ENCODE peak calls at places on chromosome 7, in seven cellular contexts. F is IMR-90, U is neuronal stem cell, Z is fibroblast of lung, S is GM23338, B is PC-3, L is PC-9. M is an unnamed sample.

GRCh38 chr7:77791336-77791735 is 6.9 kb downstream of the TMEM60 start:
- DNase-seq in F (no peak), U (no peak), Z (no peak), S (no peak), B (peak; percentile 32), L (no peak), M (no peak)

GRCh38 chr7:17830206-17830605 is 110.1 kb downstream of the SNX13 start:
- DNase-seq in F (no peak), U (no peak), Z (peak; percentile 56), S (no peak), B (no peak), L (no peak), M (no peak)

GRCh38 chr7:124071843-124072242 is 39.0 kb upstream of the TMEM229A start:
- DNase-seq in F (no peak), U (no peak), Z (peak; percentile 22), S (no peak), B (peak; percentile 38), L (no peak), M (no peak)

GRCh38 chr7:142553216-142553615 is 196.1 kb upstream of the PRSS1 start:
- DNase-seq in F (no peak), U (no peak), Z (no peak), S (no peak), B (peak; percentile 32), L (peak; percentile 37), M (peak; percentile 30)

GRCh38 chr7:27176343-27176731 is 2.2 kb upstream of the HOXA10 start:
- DNase-seq in F (no peak), U (no peak), Z (no peak), S (peak; percentile 12), B (no peak), L (no peak), M (no peak)

GRCh38 chr7:35727571-35727970 is 32.6 kb upstream of the HERPUD2 start:
- DNase-seq in F (no peak), U (no peak), Z (no peak), S (no peak), B (no peak), L (no peak), M (no peak)

GRCh38 chr7:43700059-43700501 is 29.2 kb downstream of the COA1 start:
- DNase-seq in F (peak; percentile 82), U (peak; percentile 9), Z (peak; percentile 89), S (peak; percentile 43), B (peak; percentile 80), L (no peak), M (peak; percentile 63)

GRCh38 chr7:32257632-32258031 is 187.4 kb upstream of the PDE1C start:
- DNase-seq in F (no peak), U (no peak), Z (no peak), S (no peak), B (no peak), L (no peak), M (no peak)

GRCh38 chr7:18610331-18610948 is 114.9 kb downstream of the HDAC9 start:
- DNase-seq in F (peak; percentile 28), U (peak; percentile 32), Z (peak; percentile 43), S (peak; percentile 84), B (peak; percentile 60), L (peak; percentile 7), M (peak; percentile 2)

GRCh38 chr7:81439591-81439990 is 330.3 kb downstream of the HGF start:
- DNase-seq in F (peak; percentile 34), U (no peak), Z (peak; percentile 29), S (no peak), B (no peak), L (no peak), M (no peak)

GRCh38 chr7:107874605-107875446 is 16.2 kb upstream of the DLD start:
- DNase-seq in F (peak; percentile 67), U (peak; percentile 33), Z (peak; percentile 69), S (peak; percentile 72), B (peak; percentile 75), L (peak; percentile 33), M (peak; percentile 32)

GRCh38 chr7:76071316-76072242 is 23.7 kb downstream of the MDH2 start:
- DNase-seq in F (peak; percentile 44), U (no peak), Z (peak; percentile 80), S (no peak), B (no peak), L (no peak), M (no peak)

GRCh38 chr7:128755816-128756476 is 16.8 kb downstream of the CALU start:
- DNase-seq in F (peak; percentile 96), U (no peak), Z (peak; percentile 92), S (no peak), B (no peak), L (no peak), M (peak; percentile 91)

GRCh38 chr7:70857793-70858545 is 274.0 kb upstream of the GALNT17 start:
- DNase-seq in F (no peak), U (no peak), Z (no peak), S (peak; percentile 87), B (no peak), L (no peak), M (no peak)
- H3K4me3 ChIP-seq in F (no peak overlapping the region), U (no peak overlapping the region), Z (no peak overlapping the region), S (no peak overlapping the region), B (no peak overlapping the region), L (no peak overlapping the region), M (no peak overlapping the region)

GRCh38 chr7:54678763-54679396 is 80.1 kb downstream of the SEC61G start:
- DNase-seq in F (no peak), U (no peak), Z (no peak), S (no peak), B (peak; percentile 20), L (no peak), M (no peak)
- H3K4me2 ChIP-seq in F (no peak overlapping the region), U (no peak overlapping the region), Z (no peak overlapping the region), S (no peak overlapping the region), B (no peak overlapping the region), L (no peak overlapping the region), M (no peak overlapping the region)

GRCh38 chr7:22937946-22938345 is 76.0 kb downstream of the HYCC1 start:
- DNase-seq in F (no peak), U (no peak), Z (no peak), S (peak; percentile 12), B (no peak), L (no peak), M (no peak)

GRCh38 chr7:22943997-22944396 is 69.9 kb downstream of the HYCC1 start:
- DNase-seq in F (peak; percentile 95), U (no peak), Z (peak; percentile 93), S (peak; percentile 43), B (no peak), L (no peak), M (peak; percentile 84)

GRCh38 chr7:22942191-22942590 is 71.7 kb downstream of the HYCC1 start:
- DNase-seq in F (no peak), U (no peak), Z (no peak), S (peak; percentile 82), B (no peak), L (no peak), M (no peak)

GRCh38 chr7:22936246-22936645 is 77.7 kb downstream of the HYCC1 start:
- DNase-seq in F (no peak), U (no peak), Z (no peak), S (no peak), B (no peak), L (no peak), M (no peak)

DNA sequence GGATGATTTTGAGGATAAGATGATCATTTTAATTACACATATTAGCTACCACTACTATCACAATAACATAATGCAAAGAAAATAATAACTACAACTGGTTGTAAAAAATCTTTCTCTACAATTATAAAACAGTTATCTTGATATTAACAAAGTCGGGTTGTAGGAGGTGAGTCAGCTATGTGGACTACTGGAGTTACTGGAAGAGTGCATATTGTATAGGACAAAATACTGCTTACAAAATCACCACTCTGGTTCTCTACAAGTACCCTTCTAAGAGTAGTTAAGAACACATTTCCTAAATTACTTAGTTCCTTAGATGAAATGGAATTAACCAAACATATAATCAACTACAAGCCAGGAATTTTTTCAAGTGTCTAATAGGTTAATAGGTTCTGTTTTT is 74.1 kb downstream of the HYCC1 start:
- DNase-seq in F (no peak), U (no peak), Z (no peak), S (no peak), B (no peak), L (no peak), M (no peak)
- H3K4me3 ChIP-seq in F (no peak overlapping the region), U (no peak overlapping the region), Z (no peak overlapping the region), S (no peak overlapping the region), B (no peak overlapping the region), L (no peak overlapping the region), M (no peak overlapping the region)

GRCh38 chr7:4000139-4000538 is 682.0 kb upstream of the FOXK1 start:
- DNase-seq in F (no peak), U (no peak), Z (no peak), S (peak; percentile 24), B (no peak), L (no peak), M (no peak)

GRCh38 chr7:4000934-4001333 is 681.2 kb upstream of the FOXK1 start:
- DNase-seq in F (no peak), U (no peak), Z (no peak), S (no peak), B (no peak), L (no peak), M (no peak)

GRCh38 chr7:3994764-3995163 is 687.3 kb upstream of the FOXK1 start:
- DNase-seq in F (no peak), U (no peak), Z (no peak), S (no peak), B (no peak), L (no peak), M (no peak)

GRCh38 chr7:3995187-3995586 is 686.9 kb upstream of the FOXK1 start:
- DNase-seq in F (no peak), U (no peak), Z (no peak), S (peak; percentile 94), B (no peak), L (no peak), M (no peak)

GRCh38 chr7:3998060-3998459 is 684.0 kb upstream of the FOXK1 start:
- DNase-seq in F (peak; percentile 55), U (no peak), Z (peak; percentile 79), S (no peak), B (no peak), L (no peak), M (no peak)
- H3K4me2 ChIP-seq in F (no peak overlapping the region), U (no peak overlapping the region), Z (no peak overlapping the region), S (no peak overlapping the region), B (no peak overlapping the region), L (no peak overlapping the region), M (no peak overlapping the region)

GRCh38 chr7:70700935-70701425 is 431.0 kb upstream of the GALNT17 start:
- DNase-seq in F (no peak), U (no peak), Z (no peak), S (peak; percentile 47), B (no peak), L (no peak), M (no peak)
- H3K4me3 ChIP-seq in F (no peak overlapping the region), U (no peak overlapping the region), Z (no peak overlapping the region), S (peak overlapping the region; percentile 11), B (no peak overlapping the region), L (no peak overlapping the region), M (no peak overlapping the region)

DNA sequence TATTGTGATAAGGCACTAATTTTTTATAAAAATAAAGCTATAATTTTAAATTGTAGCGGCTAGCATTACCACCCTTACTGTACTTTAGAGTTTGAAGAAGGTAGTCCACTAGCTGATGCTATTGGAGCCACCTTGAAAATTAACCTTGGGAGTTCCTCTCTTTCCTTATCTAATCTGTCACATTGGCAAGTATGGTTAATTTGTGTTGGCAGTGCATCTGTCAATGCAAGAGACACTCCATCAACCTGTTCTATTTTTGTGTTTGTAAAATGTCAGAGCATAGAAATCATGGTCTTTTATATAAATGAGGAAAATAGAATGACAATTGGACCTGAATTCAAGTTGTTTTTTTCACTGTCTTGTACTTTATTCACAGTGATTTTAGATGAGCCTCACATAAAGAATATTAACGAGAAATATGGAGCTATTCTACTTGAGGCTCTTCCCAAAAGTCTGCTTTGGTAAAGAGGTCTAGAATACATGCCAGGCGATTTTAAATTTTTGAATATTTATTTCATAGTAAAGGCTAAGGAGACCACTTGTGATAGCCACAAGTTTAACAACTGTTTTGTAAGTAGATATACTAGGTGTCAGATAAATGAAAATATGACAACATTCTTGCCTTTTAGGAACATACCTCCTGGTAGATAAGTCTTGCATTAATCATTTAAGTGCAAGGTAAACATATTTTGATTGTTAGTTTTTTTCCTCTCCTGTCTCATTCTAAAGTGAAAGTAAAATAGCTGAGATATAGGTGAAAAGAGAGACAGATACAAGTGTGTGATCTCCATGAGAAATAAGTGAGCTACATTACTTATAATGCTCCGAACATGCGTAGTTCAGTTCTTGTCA is 20.8 kb downstream of the GLCCI1 start:
- DNase-seq in F (no peak), U (no peak), Z (no peak), S (no peak), B (no peak), L (no peak), M (no peak)
- H3K4me2 ChIP-seq in F (peak overlapping the region; percentile 97), U (no peak overlapping the region), Z (peak overlapping the region; percentile 46), S (no peak overlapping the region), B (peak overlapping the region; percentile 83), L (peak overlapping the region; percentile 50), M (peak overlapping the region; percentile 17)

M was measured in astrocyte.